ENCODE peak calls at places on chromosomes 4 and X, in ten cellular contexts. Z, K, N, Q, I, T, G, J, S and H are unnamed samples. For H3K27me3, the result is how much of the 10 kb centered on the place peaks cover.

GRCh38 chr4:186170966-186171365 is 20.4 kb upstream of the CYP4V2 start:
- DNase-seq in Z (no peak), K (no peak), N (no peak), Q (no peak), I (no peak), T (no peak), G (no peak), J (no peak), S (no peak), H (no peak)

GRCh38 chrX:32592786-32593185 is 618.6 kb downstream of the DMD start:
- DNase-seq in Z (no peak), K (no peak), N (no peak), Q (no peak), I (peak), T (no peak), G (no peak), J (no peak), S (no peak), H (no peak)

GRCh38 chr4:39037491-39037825 is 5.2 kb upstream of the TMEM156 start:
- DNase-seq in Z (no peak), K (no peak), N (no peak), Q (no peak), I (no peak), T (peak), G (no peak), J (no peak), S (no peak), H (peak)

GRCh38 chr4:79498282-79498681 is 90.3 kb upstream of the GK2 start:
- DNase-seq in Z (no peak), K (no peak), N (no peak), Q (no peak), I (no peak), T (no peak), G (no peak), J (no peak), S (no peak), H (no peak)

GRCh38 chrX:70062076-70062475 is at the start of gene OTUD6A:
- DNase-seq in Z (no peak), K (no peak), N (no peak), Q (no peak), I (no peak), T (no peak), G (no peak), J (no peak), S (no peak), H (no peak)

GRCh38 chrX:68254738-68255645 is 178.3 kb downstream of the OPHN1 start:
- DNase-seq in Z (no peak), K (no peak), N (no peak), Q (no peak), I (no peak), T (no peak), G (no peak), J (no peak), S (no peak), H (no peak)

GRCh38 chrX:24298191-24298590 is 15.7 kb downstream of the SUPT20HL2 start:
- DNase-seq in Z (peak), K (no peak), N (no peak), Q (no peak), I (no peak), T (peak), G (no peak), J (no peak), S (no peak), H (peak)

GRCh38 chr4:23889814-23890269 is at the start of gene PPARGC1A:
- DNase-seq in Z (no peak), K (no peak), N (peak), Q (no peak), I (no peak), T (peak), G (no peak), J (no peak), S (peak), H (peak)

GRCh38 chr4:177673980-177674504 is 231.8 kb upstream of the AGA start:
- DNase-seq in Z (no peak), K (peak), N (no peak), Q (no peak), I (no peak), T (no peak), G (no peak), J (no peak), S (no peak), H (no peak)

GRCh38 chr4:61572160-61572559 is 372.0 kb downstream of the ADGRL3 start:
- DNase-seq in Z (no peak), K (no peak), N (no peak), Q (no peak), I (no peak), T (peak), G (no peak), J (no peak), S (no peak), H (no peak)

GRCh38 chrX:13647709-13648212 is 5.2 kb upstream of the TCEANC start:
- DNase-seq in Z (no peak), K (peak), N (peak), Q (peak), I (no peak), T (peak), G (peak), J (no peak), S (no peak), H (no peak)

GRCh38 chrX:120755066-120755846 is 120.4 kb downstream of the CT47B1 start:
- DNase-seq in Z (no peak), K (no peak), N (no peak), Q (no peak), I (no peak), T (no peak), G (peak), J (no peak), S (no peak), H (peak)

GRCh38 chr4:158930573-158930972 is 161.7 kb downstream of the FNIP2 start:
- DNase-seq in Z (no peak), K (no peak), N (no peak), Q (peak), I (no peak), T (no peak), G (no peak), J (no peak), S (no peak), H (no peak)

GRCh38 chr4:185011408-185011807 is 6.9 kb upstream of the HELT start:
- DNase-seq in Z (peak), K (peak), N (no peak), Q (no peak), I (no peak), T (no peak), G (no peak), J (peak), S (no peak), H (peak)

GRCh38 chr4:168380290-168380689 is 61.7 kb upstream of the DDX60 start:
- DNase-seq in Z (no peak), K (no peak), N (no peak), Q (no peak), I (no peak), T (no peak), G (no peak), J (no peak), S (no peak), H (no peak)

GRCh38 chr4:114277690-114278089 is 298.2 kb upstream of the ARSJ start:
- DNase-seq in Z (no peak), K (no peak), N (no peak), Q (no peak), I (no peak), T (peak), G (no peak), J (no peak), S (no peak), H (no peak)

GRCh38 chr4:90958256-90958895 is 831.2 kb downstream of the CCSER1 start:
- DNase-seq in Z (no peak), K (peak), N (no peak), Q (peak), I (no peak), T (peak), G (no peak), J (no peak), S (no peak), H (no peak)

GRCh38 chr4:3792813-3793212 is 26.6 kb downstream of the ADRA2C start:
- DNase-seq in Z (peak), K (no peak), N (no peak), Q (no peak), I (no peak), T (no peak), G (no peak), J (no peak), S (no peak), H (peak)

GRCh38 chrX:150360331-150360730 is 2.8 kb upstream of the MAMLD1 start:
- DNase-seq in Z (no peak), K (no peak), N (no peak), Q (no peak), I (no peak), T (no peak), G (no peak), J (no peak), S (no peak), H (no peak)

GRCh38 chrX:4182010-4182806 is 468.8 kb upstream of the PRKX start:
- DNase-seq in Z (peak), K (no peak), N (no peak), Q (peak), I (no peak), T (no peak), G (no peak), J (no peak), S (no peak), H (no peak)

GRCh38 chr4:99507762-99508161 is 3.1 kb upstream of the C4orf17 start:
- DNase-seq in Z (no peak), K (no peak), N (no peak), Q (no peak), I (no peak), T (no peak), G (no peak), J (no peak), S (no peak), H (no peak)

GRCh38 chrX:9745417-9746115 is 20.1 kb downstream of the GPR143 start:
- DNase-seq in Z (no peak), K (no peak), N (no peak), Q (peak), I (no peak), T (peak), G (no peak), J (no peak), S (no peak), H (no peak)

GRCh38 chr4:175678451-175678850 is 133.6 kb downstream of the GPM6A start:
- DNase-seq in Z (no peak), K (no peak), N (no peak), Q (no peak), I (no peak), T (no peak), G (no peak), J (no peak), S (no peak), H (no peak)

GRCh38 chrX:53265771-53266170 is 15.6 kb downstream of the IQSEC2 start:
- DNase-seq in Z (no peak), K (no peak), N (no peak), Q (no peak), I (no peak), T (peak), G (no peak), J (no peak), S (no peak), H (no peak)

GRCh38 chrX:110162867-110163266 is 155.0 kb downstream of the AMMECR1 start:
- DNase-seq in Z (no peak), K (no peak), N (no peak), Q (peak), I (no peak), T (no peak), G (no peak), J (no peak), S (no peak), H (no peak)

GRCh38 chr4:168139336-168139735 is 47.0 kb downstream of the ANXA10 start:
- DNase-seq in Z (no peak), K (no peak), N (no peak), Q (no peak), I (no peak), T (peak), G (no peak), J (no peak), S (no peak), H (no peak)

GRCh38 chr4:6390357-6390756 is 82.1 kb downstream of the PPP2R2C start:
- DNase-seq in Z (no peak), K (no peak), N (no peak), Q (no peak), I (no peak), T (no peak), G (no peak), J (no peak), S (peak), H (peak)

GRCh38 chr4:86472377-86473019 is 112.6 kb upstream of the MAPK10 start:
- DNase-seq in Z (no peak), K (no peak), N (no peak), Q (no peak), I (no peak), T (no peak), G (no peak), J (no peak), S (no peak), H (no peak)

GRCh38 chr4:68904786-68905185 is 46.8 kb downstream of the UGT2A3 start:
- DNase-seq in Z (peak), K (no peak), N (no peak), Q (no peak), I (no peak), T (no peak), G (no peak), J (no peak), S (no peak), H (peak)

GRCh38 chr4:140851032-140851636 is 94.9 kb upstream of the TBC1D9 start:
- DNase-seq in Z (no peak), K (peak), N (no peak), Q (peak), I (no peak), T (peak), G (no peak), J (no peak), S (no peak), H (peak)

GRCh38 chr4:64581422-64581821 is 172.2 kb upstream of the TECRL start:
- DNase-seq in Z (no peak), K (no peak), N (no peak), Q (no peak), I (no peak), T (peak), G (no peak), J (no peak), S (no peak), H (no peak)

GRCh38 chr4:128635141-128635911 is 174.2 kb upstream of the JADE1 start:
- DNase-seq in Z (no peak), K (no peak), N (peak), Q (peak), I (no peak), T (peak), G (no peak), J (no peak), S (peak), H (peak)

GRCh38 chr4:87150498-87151261 is 69.7 kb downstream of the KLHL8 start:
- DNase-seq in Z (no peak), K (peak), N (no peak), Q (peak), I (no peak), T (peak), G (peak), J (no peak), S (no peak), H (peak)

DNA sequence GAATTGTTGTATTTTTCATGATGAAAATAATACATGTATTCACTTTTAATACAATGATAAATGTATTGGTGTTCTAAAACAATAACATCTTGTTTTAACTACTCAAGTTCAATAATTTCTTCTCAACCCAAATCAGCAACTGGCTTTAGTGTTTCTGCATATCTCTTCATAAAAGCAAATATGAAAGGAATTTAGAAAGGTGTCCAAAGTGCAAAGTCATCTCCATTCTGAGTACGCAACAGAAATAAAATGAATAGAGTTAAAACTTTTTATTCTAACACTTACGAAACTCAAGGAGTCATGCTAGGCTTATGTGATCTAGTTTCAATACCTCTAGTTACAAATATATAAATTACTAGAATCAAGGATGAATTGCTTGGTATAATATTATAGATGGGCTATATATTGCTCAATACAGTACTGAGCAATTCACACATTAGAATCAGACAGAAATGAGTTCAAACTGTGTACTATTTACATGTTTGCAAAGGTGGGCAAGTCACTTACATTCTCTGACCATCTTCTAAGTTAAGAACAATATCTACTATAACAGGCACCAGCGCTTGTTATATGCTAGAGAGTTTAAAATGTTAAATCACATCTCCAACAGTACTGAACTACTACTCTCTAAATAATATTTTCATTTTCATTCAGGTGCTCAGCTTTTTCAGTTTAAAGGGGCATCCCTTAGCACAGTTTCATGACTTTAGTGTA is 51.5 kb downstream of the PPA2 start:
- DNase-seq in Z (no peak), K (no peak), N (no peak), Q (no peak), I (no peak), T (no peak), G (no peak), J (no peak), S (no peak), H (no peak)
- H3K27me3 ChIP-seq in Z (under half), K (under half), N (under half), Q (under half), I (under half), T (under half), G (under half), J (under half), S (under half), H (under half)

GRCh38 chrX:137747231-137747630 is 181.3 kb downstream of the ZIC3 start:
- DNase-seq in Z (peak), K (no peak), N (no peak), Q (no peak), I (no peak), T (no peak), G (no peak), J (no peak), S (no peak), H (peak)

GRCh38 chrX:137748827-137749226 is 182.9 kb downstream of the ZIC3 start:
- DNase-seq in Z (no peak), K (no peak), N (no peak), Q (no peak), I (no peak), T (no peak), G (no peak), J (no peak), S (no peak), H (peak)

GRCh38 chrX:137749282-137749681 is 183.4 kb downstream of the ZIC3 start:
- DNase-seq in Z (no peak), K (no peak), N (no peak), Q (no peak), I (no peak), T (no peak), G (no peak), J (no peak), S (no peak), H (peak)

GRCh38 chrX:137743414-137743813 is 177.5 kb downstream of the ZIC3 start:
- DNase-seq in Z (no peak), K (no peak), N (no peak), Q (no peak), I (no peak), T (no peak), G (no peak), J (no peak), S (no peak), H (no peak)

DNA sequence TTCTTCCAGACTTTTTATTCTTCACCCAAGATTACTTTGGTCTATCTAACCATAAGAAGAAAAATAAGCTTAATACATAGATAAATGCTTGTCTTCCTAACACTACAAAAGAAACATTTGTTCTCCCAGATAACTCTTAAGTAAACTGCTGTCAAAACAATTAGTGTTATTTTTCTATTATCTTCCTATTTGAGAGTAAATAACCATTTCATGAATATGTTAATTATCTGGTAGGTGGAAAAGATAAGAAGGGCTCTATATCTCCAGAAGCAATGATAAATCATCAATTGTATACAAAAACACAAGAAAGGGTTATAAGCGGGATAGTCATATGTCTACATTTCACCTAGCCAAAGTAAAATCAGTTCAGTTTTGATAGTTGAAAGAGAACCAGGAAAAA is 180.4 kb downstream of the ZIC3 start:
- DNase-seq in Z (no peak), K (no peak), N (no peak), Q (no peak), I (no peak), T (no peak), G (no peak), J (no peak), S (no peak), H (no peak)
- H3K27me3 ChIP-seq in Z (under half), K (under half), N (under half), Q (under half), I (under half), T (under half), G (under half), J (under half), S (under half), H (under half)

GRCh38 chrX:48789366-48790220 is 3.2 kb downstream of the GATA1 start:
- DNase-seq in Z (no peak), K (no peak), N (no peak), Q (no peak), I (no peak), T (no peak), G (no peak), J (no peak), S (no peak), H (no peak)
- H3K27me3 ChIP-seq in Z (under half), K (under half), N (under half), Q (under half), I (under half), T (under half), G (under half), J (under half), S (under half), H (under half)

GRCh38 chr4:1866095-1866755 is 5.0 kb upstream of the NSD2 start:
- DNase-seq in Z (no peak), K (no peak), N (no peak), Q (no peak), I (no peak), T (no peak), G (no peak), J (no peak), S (no peak), H (no peak)

GRCh38 chr4:1862055-1862911 is 6.3 kb upstream of the LETM1 start:
- DNase-seq in Z (no peak), K (no peak), N (no peak), Q (no peak), I (no peak), T (no peak), G (peak), J (no peak), S (no peak), H (no peak)

GRCh38 chr4:1862961-1863296 is 7.0 kb upstream of the LETM1 start:
- DNase-seq in Z (no peak), K (no peak), N (no peak), Q (no peak), I (no peak), T (no peak), G (no peak), J (no peak), S (no peak), H (no peak)

GRCh38 chr4:1863297-1864033 is 7.5 kb upstream of the LETM1 start:
- DNase-seq in Z (no peak), K (no peak), N (no peak), Q (no peak), I (no peak), T (no peak), G (no peak), J (no peak), S (no peak), H (no peak)

DNA sequence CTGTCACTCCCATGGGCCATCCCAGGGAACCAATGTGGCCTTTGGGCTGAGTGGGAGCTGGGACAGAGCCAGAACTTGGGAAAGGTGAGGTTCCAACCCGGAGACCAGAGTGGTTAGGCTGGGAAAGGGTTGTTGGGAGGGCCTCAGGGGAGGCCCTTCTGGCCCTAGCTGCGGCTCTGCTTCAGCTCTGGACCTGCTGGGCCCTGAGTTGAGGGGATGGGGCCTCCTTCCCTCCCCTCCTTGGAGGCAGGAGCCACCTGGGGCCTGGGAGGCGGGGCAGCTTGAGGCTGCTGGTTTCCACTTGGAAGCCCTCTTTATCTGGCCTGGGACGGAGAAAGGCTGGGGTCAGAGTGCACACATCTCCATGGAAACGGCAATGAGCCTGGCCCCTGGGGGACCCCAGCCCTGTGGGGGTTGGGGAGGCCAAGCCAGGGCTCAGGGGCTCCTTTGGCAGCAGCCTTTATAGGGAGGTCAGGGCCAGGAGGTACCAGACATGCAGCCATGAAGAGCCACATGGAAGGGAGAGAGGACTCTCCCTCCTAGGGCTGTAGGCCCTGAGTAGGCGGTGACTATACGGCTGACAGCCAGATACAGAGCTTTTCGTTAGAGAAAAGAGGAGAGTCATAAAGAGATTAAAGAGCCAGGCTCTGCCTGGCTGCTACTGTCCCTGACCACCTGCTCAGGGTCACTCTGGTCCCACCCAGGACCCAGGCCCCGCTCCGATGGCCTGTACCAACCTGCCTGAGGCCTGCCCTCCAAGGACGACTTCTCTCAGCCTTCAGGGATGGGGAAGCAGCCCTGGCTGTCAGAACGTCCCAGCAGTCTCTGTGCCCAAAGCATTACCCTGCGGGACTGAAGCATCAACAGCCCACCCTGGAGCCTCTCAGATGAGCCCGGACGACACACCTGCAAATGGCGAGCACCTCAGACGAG is 6.9 kb upstream of the NSD2 start:
- DNase-seq in Z (no peak), K (no peak), N (no peak), Q (no peak), I (no peak), T (no peak), G (no peak), J (no peak), S (no peak), H (peak)
- H3K27me3 ChIP-seq in Z (half or more), K (under half), N (under half), Q (under half), I (under half), T (under half), G (under half), J (under half), S (under half), H (half or more)

GRCh38 chrX:152299787-152300186 is 151.3 kb downstream of the GABRA3 start:
- DNase-seq in Z (no peak), K (no peak), N (no peak), Q (no peak), I (no peak), T (no peak), G (no peak), J (no peak), S (no peak), H (no peak)
- H3K27me3 ChIP-seq in Z (under half), K (under half), N (under half), Q (under half), I (under half), T (under half), G (under half), J (under half), S (under half), H (under half)